ENCODE peak calls at places on chromosomes 12 and 14, in six cellular contexts. E is NCI-H2227 treated with DMSO at 0.1 percent for 48 hours; U is T-helper 22 cell; H is Ammon's horn; L is pancreas; B is activated T-helper 9 cell treated with anti-CD3 and anti-CD28 coated beads, Interleukin-2, amount 50 U/mL, for 16 hours. Z is an unnamed sample.

GRCh38 chr14:31568671-31569070 is 7.5 kb downstream of the NUBPL start:
- DNase-seq in B (no peak), U (no peak), E (no peak), H (no peak), L (no peak), Z (no peak)

GRCh38 chr12:121810234-121810817 is 6.5 kb downstream of the SETD1B start:
- DNase-seq in L (peak), U (no peak), B (no peak), H (no peak), E (no peak), Z (peak)

GRCh38 chr14:96098309-96098998 is 59.3 kb downstream of the C14orf132 start:
- DNase-seq in B (no peak), L (peak), E (no peak), U (no peak), H (peak), Z (peak)

GRCh38 chr12:126512916-126513913 is 1448.0 kb downstream of the AACS start:
- DNase-seq in L (no peak), U (no peak), E (no peak), B (no peak), H (no peak), Z (no peak)

GRCh38 chr12:78057075-78057474 is 226.4 kb downstream of the NAV3 start:
- DNase-seq in B (no peak), U (no peak), E (no peak), L (no peak), H (no peak), Z (no peak)

GRCh38 chr14:105117710-105118385 is 50.7 kb downstream of the JAG2 start:
- DNase-seq in L (no peak), U (no peak), H (no peak), B (no peak), E (no peak), Z (peak)

GRCh38 chr12:4791497-4791896 is 71.3 kb downstream of the GALNT8 start:
- DNase-seq in U (no peak), E (no peak), H (no peak), L (no peak), B (no peak), Z (no peak)

GRCh38 chr12:9753042-9753820 is 7.5 kb downstream of the CD69 start:
- DNase-seq in L (no peak), B (no peak), E (no peak), U (no peak), H (no peak), Z (no peak)

GRCh38 chr12:48956279-48957140 is 777 bp downstream of the ARF3 start:
- DNase-seq in U (no peak), E (peak), L (peak), H (peak), B (no peak), Z (peak)

GRCh38 chr14:53432378-53432802 is 279.3 kb upstream of the DDHD1 start:
- DNase-seq in B (no peak), L (no peak), U (no peak), H (no peak), E (no peak), Z (no peak)

GRCh38 chr12:90987101-90987500 is 17.7 kb downstream of the EPYC start:
- DNase-seq in E (no peak), B (no peak), H (no peak), U (no peak), L (no peak), Z (no peak)

GRCh38 chr12:96578526-96579125 is 89.2 kb downstream of the CFAP54 start:
- DNase-seq in L (no peak), H (peak), B (no peak), U (no peak), E (peak), Z (no peak)

GRCh38 chr14:56858422-56858821 is 48.1 kb upstream of the OTX2 start:
- DNase-seq in B (no peak), U (no peak), E (no peak), L (no peak), H (no peak), Z (no peak)

GRCh38 chr14:36151335-36151734 is 25.2 kb downstream of the PTCSC3 start:
- DNase-seq in E (no peak), B (no peak), U (no peak), L (no peak), H (no peak), Z (no peak)

GRCh38 chr12:80701388-80701787 is 6.0 kb upstream of the MYF6 start:
- DNase-seq in L (no peak), U (no peak), E (no peak), B (no peak), H (no peak), Z (no peak)

GRCh38 chr12:66898700-66899469 is 220.0 kb upstream of the GRIP1 start:
- DNase-seq in E (no peak), B (no peak), H (no peak), L (no peak), U (no peak), Z (no peak)

GRCh38 chr12:83945871-83946270 is 966.7 kb downstream of the SLC6A15 start:
- DNase-seq in L (no peak), U (no peak), E (no peak), B (no peak), H (no peak), Z (no peak)

GRCh38 chr12:11228268-11228879 is 41.1 kb downstream of the PRB3 start:
- DNase-seq in E (no peak), U (no peak), H (peak), L (peak), B (no peak), Z (no peak)

GRCh38 chr12:108911915-108912314 is 32.0 kb downstream of the DAO start:
- DNase-seq in B (no peak), E (no peak), U (no peak), H (no peak), L (no peak), Z (no peak)

GRCh38 chr12:48197549-48197966 is 5.5 kb downstream of the OR10AD1 start:
- DNase-seq in U (no peak), B (no peak), H (peak), E (peak), L (no peak), Z (no peak)